ENCODE peak calls at places on chromosomes 6 and 20, in four cellular contexts. One of them, this sample, is unnamed.

GRCh38 chr6:98117072-98117471 is 717.3 kb upstream of the POU3F2 start:
- DNase-seq in heart right ventricle: no peak
- DNase-seq in CD4-positive, alpha-beta memory T cell: no peak
- DNase-seq in cardiac muscle cell: no peak
- DNase-seq in this sample: no peak

GRCh38 chr20:8805737-8806442 is 263.0 kb upstream of the PLCB4 start:
- DNase-seq in heart right ventricle: no peak
- DNase-seq in CD4-positive, alpha-beta memory T cell: no peak
- DNase-seq in cardiac muscle cell: no peak
- DNase-seq in this sample: no peak

GRCh38 chr6:35736293-35736894 is 438 bp upstream of the ARMC12 start:
- DNase-seq in heart right ventricle: peak; percentile 77
- DNase-seq in CD4-positive, alpha-beta memory T cell: peak; percentile 79
- DNase-seq in cardiac muscle cell: peak; percentile 73
- DNase-seq in this sample: peak; percentile 78

GRCh38 chr6:5088780-5089179 is 3.6 kb downstream of the PPP1R3G start:
- DNase-seq in heart right ventricle: no peak
- DNase-seq in CD4-positive, alpha-beta memory T cell: no peak
- DNase-seq in cardiac muscle cell: no peak
- DNase-seq in this sample: no peak

GRCh38 chr6:165915022-165915770 is 252.2 kb upstream of the PDE10A start:
- DNase-seq in heart right ventricle: no peak
- DNase-seq in CD4-positive, alpha-beta memory T cell: no peak
- DNase-seq in cardiac muscle cell: no peak
- DNase-seq in this sample: no peak

GRCh38 chr20:45311589-45312211 is 3.6 kb upstream of the MATN4 start:
- DNase-seq in heart right ventricle: peak; percentile 61
- DNase-seq in CD4-positive, alpha-beta memory T cell: peak; percentile 33
- DNase-seq in cardiac muscle cell: peak; percentile 65
- DNase-seq in this sample: peak; percentile 88

GRCh38 chr20:11870411-11870810 is 47.3 kb upstream of the BTBD3 start:
- DNase-seq in heart right ventricle: no peak
- DNase-seq in CD4-positive, alpha-beta memory T cell: no peak
- DNase-seq in cardiac muscle cell: no peak
- DNase-seq in this sample: no peak

GRCh38 chr6:110042670-110043296 is 64.7 kb downstream of the GPR6 start:
- DNase-seq in heart right ventricle: no peak
- DNase-seq in CD4-positive, alpha-beta memory T cell: no peak
- DNase-seq in cardiac muscle cell: no peak
- DNase-seq in this sample: no peak

GRCh38 chr20:41247523-41248370 is 69.8 kb downstream of the ZHX3 start:
- DNase-seq in heart right ventricle: no peak
- DNase-seq in CD4-positive, alpha-beta memory T cell: no peak
- DNase-seq in cardiac muscle cell: no peak
- DNase-seq in this sample: no peak

GRCh38 chr20:48679603-48680002 is 148.2 kb downstream of the PREX1 start:
- DNase-seq in heart right ventricle: no peak
- DNase-seq in CD4-positive, alpha-beta memory T cell: no peak
- DNase-seq in cardiac muscle cell: no peak
- DNase-seq in this sample: peak; percentile 44

GRCh38 chr20:11755071-11755881 is 162.4 kb upstream of the BTBD3 start:
- DNase-seq in heart right ventricle: no peak
- DNase-seq in CD4-positive, alpha-beta memory T cell: no peak
- DNase-seq in cardiac muscle cell: no peak
- DNase-seq in this sample: no peak

GRCh38 chr6:122428781-122429180 is 29.3 kb downstream of the HSF2 start:
- DNase-seq in heart right ventricle: no peak
- DNase-seq in CD4-positive, alpha-beta memory T cell: no peak
- DNase-seq in cardiac muscle cell: peak; percentile 28
- DNase-seq in this sample: no peak

GRCh38 chr6:32075781-32076494 is 33.2 kb downstream of the TNXB start:
- DNase-seq in heart right ventricle: no peak
- DNase-seq in CD4-positive, alpha-beta memory T cell: no peak
- DNase-seq in cardiac muscle cell: no peak
- DNase-seq in this sample: no peak

GRCh38 chr20:44784688-44785087 is 25.7 kb downstream of the RIMS4 start:
- DNase-seq in heart right ventricle: no peak
- DNase-seq in CD4-positive, alpha-beta memory T cell: no peak
- DNase-seq in cardiac muscle cell: no peak
- DNase-seq in this sample: no peak

DNA sequence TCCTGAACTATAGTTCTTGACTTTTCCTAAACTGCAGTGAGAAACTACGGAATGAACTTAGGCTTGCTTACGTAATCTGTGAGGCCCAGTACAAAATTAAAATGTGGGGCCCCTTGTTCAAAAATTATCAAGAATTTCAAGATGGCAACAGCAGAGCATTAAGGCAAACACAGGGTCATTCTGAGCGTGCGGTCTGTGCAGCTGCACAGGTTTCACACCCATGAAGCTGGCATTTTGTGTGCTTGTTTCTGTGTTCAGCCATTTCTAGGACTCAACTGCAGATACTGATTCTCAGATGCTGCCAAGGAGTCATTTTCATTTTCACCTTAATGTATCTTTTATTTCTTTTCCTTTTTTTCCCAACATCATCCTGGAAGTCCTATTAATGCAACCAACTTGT is 49.6 kb upstream of the HBS1L start:
- DNase-seq in heart right ventricle: no peak
- DNase-seq in CD4-positive, alpha-beta memory T cell: no peak
- DNase-seq in cardiac muscle cell: no peak
- DNase-seq in this sample: no peak
- H3K4me3 ChIP-seq in heart right ventricle: no peak overlapping the region
- H3K4me3 ChIP-seq in CD4-positive, alpha-beta memory T cell: no peak overlapping the region
- H3K4me3 ChIP-seq in cardiac muscle cell: no peak overlapping the region
- H3K4me3 ChIP-seq in this sample: no peak overlapping the region

DNA sequence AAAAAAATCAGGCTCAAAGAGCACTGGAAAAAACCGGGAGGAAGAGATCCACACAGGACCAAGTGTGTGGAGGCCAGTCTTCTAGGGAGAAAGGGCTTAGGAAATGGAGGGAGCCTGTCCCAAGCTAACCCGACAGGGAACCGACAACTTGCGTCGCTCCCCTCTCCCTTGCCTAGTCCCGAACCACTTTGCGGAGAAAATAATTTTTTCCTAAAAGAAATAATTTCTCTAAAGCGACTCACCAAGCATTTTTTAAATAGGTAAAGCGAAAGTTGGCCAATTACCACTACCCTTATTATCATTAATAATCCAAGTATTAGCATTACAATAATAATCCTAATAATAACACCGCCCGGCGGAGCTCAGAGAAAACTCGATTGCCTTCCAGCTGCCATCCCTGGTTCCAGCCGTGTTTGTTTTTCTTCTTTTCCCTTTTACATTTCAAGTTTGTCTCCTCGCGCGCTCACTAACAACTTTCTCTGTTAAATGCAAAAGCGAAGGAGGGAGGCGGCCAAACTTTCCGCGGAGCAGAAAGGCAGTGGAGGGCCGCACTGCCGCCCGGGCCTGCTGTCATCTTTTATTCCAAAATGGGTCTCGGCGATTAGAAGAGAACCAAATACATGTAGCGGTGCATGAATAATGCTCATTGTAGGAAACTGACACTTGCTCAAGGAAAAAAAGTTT is 4.9 kb downstream of the NR2E1 start:
- DNase-seq in heart right ventricle: no peak
- DNase-seq in CD4-positive, alpha-beta memory T cell: no peak
- DNase-seq in cardiac muscle cell: no peak
- DNase-seq in this sample: no peak
- H3K4me1 ChIP-seq in heart right ventricle: peaks cover 55% of the 10 kb centered on the region
- H3K4me1 ChIP-seq in CD4-positive, alpha-beta memory T cell: peaks cover 57% of the 10 kb centered on the region
- H3K4me1 ChIP-seq in cardiac muscle cell: peaks cover 13% of the 10 kb centered on the region
- H3K4me1 ChIP-seq in this sample: no peaks in the 10 kb centered on the region

DNA sequence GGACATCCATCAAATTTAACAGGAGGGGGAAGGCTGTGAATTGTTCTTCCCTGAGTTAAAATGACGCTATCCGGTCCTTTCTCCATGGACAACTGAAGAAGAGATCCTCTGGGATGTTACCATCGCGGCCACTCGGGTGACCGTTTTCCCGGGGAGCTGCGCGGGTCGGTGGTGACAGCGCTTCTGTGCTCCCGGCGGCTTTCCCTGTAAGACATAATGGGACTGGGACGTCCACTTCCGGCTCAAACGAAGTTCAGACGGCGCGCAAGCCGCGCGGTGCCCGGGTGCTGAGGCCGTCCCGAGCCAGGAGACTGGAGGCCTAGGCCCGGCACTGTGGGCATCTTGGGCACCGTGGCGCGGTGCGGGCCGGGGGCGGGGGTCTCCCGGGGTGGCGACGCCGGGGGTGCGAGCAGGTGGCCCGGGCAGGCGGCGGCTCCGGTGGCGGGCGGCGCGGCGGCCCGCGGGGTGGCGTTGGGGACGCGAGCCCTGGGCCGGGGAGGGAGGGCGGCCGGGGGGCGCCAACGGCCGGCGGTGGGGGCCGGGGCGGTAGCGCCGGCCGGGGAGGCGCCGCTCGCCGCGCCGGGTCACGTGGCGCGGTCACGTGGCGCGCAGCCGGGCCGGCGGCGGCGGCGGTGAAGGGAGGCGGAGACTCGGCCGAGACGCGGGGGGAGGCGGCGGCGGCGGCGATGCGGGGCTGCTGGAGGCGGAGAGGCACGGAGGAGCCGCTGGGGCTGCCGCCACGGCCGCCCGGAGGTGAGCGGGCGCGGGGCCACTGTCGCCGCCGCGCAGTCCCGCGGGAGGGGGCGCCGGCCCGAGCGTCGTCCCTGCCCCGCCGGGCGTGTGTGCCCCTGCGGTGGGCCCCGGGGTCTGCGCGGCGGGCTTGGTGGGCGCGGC is 63.6 kb downstream of the GTF2H5 start:
- DNase-seq in heart right ventricle: peak; percentile 81
- DNase-seq in CD4-positive, alpha-beta memory T cell: peak; percentile 75
- DNase-seq in cardiac muscle cell: peak; percentile 76
- DNase-seq in this sample: peak; percentile 91
- H3K4me3 ChIP-seq in heart right ventricle: peak overlapping the region; percentile 84
- H3K4me3 ChIP-seq in CD4-positive, alpha-beta memory T cell: peak overlapping the region; percentile 32
- H3K4me3 ChIP-seq in cardiac muscle cell: peak overlapping the region; percentile 71
- H3K4me3 ChIP-seq in this sample: peak overlapping the region; percentile 100

DNA sequence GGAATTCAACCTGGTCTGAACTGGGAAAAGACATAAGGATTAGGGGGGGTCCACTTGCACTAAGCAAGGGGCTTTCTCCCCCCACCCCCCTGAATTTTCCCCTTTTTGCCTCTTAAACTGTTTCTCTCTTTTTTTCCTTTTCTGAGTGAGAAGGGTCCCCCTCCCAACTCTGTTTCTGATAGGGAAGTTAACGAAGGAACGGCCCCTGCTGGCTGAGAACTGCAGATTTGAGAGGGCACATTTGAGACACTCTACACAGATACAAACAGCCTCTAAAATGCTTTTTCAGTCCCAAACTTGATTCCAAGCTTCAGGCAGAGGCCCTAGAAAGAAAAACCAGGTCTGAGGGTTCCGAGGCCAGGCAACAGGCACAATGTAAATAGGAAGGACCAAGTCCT is 91.7 kb downstream of the JARID2 start:
- DNase-seq in heart right ventricle: no peak
- DNase-seq in CD4-positive, alpha-beta memory T cell: no peak
- DNase-seq in cardiac muscle cell: no peak
- DNase-seq in this sample: no peak
- H3K4me1 ChIP-seq in heart right ventricle: peaks cover 46% of the 10 kb centered on the region
- H3K4me1 ChIP-seq in CD4-positive, alpha-beta memory T cell: peaks cover 60% of the 10 kb centered on the region
- H3K4me1 ChIP-seq in cardiac muscle cell: peaks cover 22% of the 10 kb centered on the region
- H3K4me1 ChIP-seq in this sample: no peaks in the 10 kb centered on the region

GRCh38 chr20:19692685-19693119 is 65.4 kb upstream of the RIN2 start:
- DNase-seq in heart right ventricle: peak; percentile 61
- DNase-seq in CD4-positive, alpha-beta memory T cell: peak; percentile 10
- DNase-seq in cardiac muscle cell: peak; percentile 55
- DNase-seq in this sample: no peak
- H3K4me3 ChIP-seq in heart right ventricle: no peak overlapping the region
- H3K4me3 ChIP-seq in CD4-positive, alpha-beta memory T cell: no peak overlapping the region
- H3K4me3 ChIP-seq in cardiac muscle cell: no peak overlapping the region
- H3K4me3 ChIP-seq in this sample: no peak overlapping the region